ENCODE peak calls at places on chromosomes 12 and 14, in eight cellular contexts. U is uterus, S is heart left ventricle, T is A549, F is adrenal gland, Z is Peyer's patch, K is GM12891, A is testis. J is an unnamed sample.

GRCh38 chr12:3214508-3215365 is 137.6 kb downstream of the TSPAN9 start:
- DNase-seq in U (no peak), S (no peak), T (no peak), F (no peak), Z (no peak), K (no peak), A (no peak), J (no peak)

GRCh38 chr14:92540472-92541048 is 27.0 kb downstream of the RIN3 start:
- DNase-seq in U (peak; percentile 91), S (peak; percentile 95), T (peak; percentile 90), F (peak; percentile 94), Z (peak; percentile 89), K (no peak), A (peak; percentile 92), J (peak; percentile 28)

GRCh38 chr12:21301-22189 is 45.0 kb upstream of the IQSEC3 start:
- DNase-seq in U (no peak), S (no peak), T (no peak), F (no peak), Z (no peak), K (no peak), A (peak; percentile 11), J (no peak)

GRCh38 chr12:95718001-95718400 is 72.6 kb downstream of the NTN4 start:
- DNase-seq in U (no peak), S (no peak), T (peak; percentile 12), F (no peak), Z (no peak), K (no peak), A (no peak), J (no peak)

GRCh38 chr14:64971890-64972785 is at the start of gene RAB15:
- DNase-seq in U (no peak), S (peak; percentile 36), T (peak; percentile 39), F (peak; percentile 31), Z (peak; percentile 62), K (peak; percentile 67), A (no peak), J (peak; percentile 30)

GRCh38 chr12:123657211-123657610 is 13.7 kb upstream of the TCTN2 start:
- DNase-seq in U (no peak), S (no peak), T (no peak), F (no peak), Z (no peak), K (no peak), A (no peak), J (no peak)

GRCh38 chr12:62519043-62519442 is 52.4 kb downstream of the MON2 start:
- DNase-seq in U (no peak), S (peak; percentile 35), T (no peak), F (no peak), Z (no peak), K (no peak), A (no peak), J (no peak)

GRCh38 chr12:14273911-14274306 is 91.6 kb upstream of the ATF7IP start:
- DNase-seq in U (no peak), S (no peak), T (no peak), F (no peak), Z (no peak), K (no peak), A (no peak), J (no peak)

GRCh38 chr12:7361271-7361670 is 57.4 kb downstream of the ACSM4 start:
- DNase-seq in U (no peak), S (no peak), T (no peak), F (no peak), Z (no peak), K (no peak), A (no peak), J (no peak)

GRCh38 chr12:18139989-18140596 is 50.1 kb upstream of the RERGL start:
- DNase-seq in U (no peak), S (no peak), T (peak; percentile 23), F (no peak), Z (no peak), K (no peak), A (no peak), J (peak; percentile 8)

GRCh38 chr12:18564306-18564705 is 173.5 kb downstream of the PLCZ1 start:
- DNase-seq in U (no peak), S (no peak), T (no peak), F (no peak), Z (no peak), K (no peak), A (no peak), J (no peak)

GRCh38 chr12:126347421-126347820 is 1282.2 kb downstream of the AACS start:
- DNase-seq in U (no peak), S (no peak), T (no peak), F (no peak), Z (no peak), K (no peak), A (no peak), J (no peak)

GRCh38 chr12:28961948-28962384 is 187.1 kb upstream of the FAR2 start:
- DNase-seq in U (peak; percentile 17), S (no peak), T (no peak), F (no peak), Z (no peak), K (no peak), A (no peak), J (no peak)

GRCh38 chr14:64910847-64911495 is 3.3 kb upstream of the CHURC1 start:
- DNase-seq in U (no peak), S (no peak), T (peak; percentile 60), F (no peak), Z (no peak), K (no peak), A (no peak), J (peak; percentile 43)

GRCh38 chr12:84787253-84787652 is 125.3 kb downstream of the SLC6A15 start:
- DNase-seq in U (no peak), S (no peak), T (no peak), F (no peak), Z (no peak), K (no peak), A (no peak), J (no peak)

GRCh38 chr12:46219147-46219891 is 49.5 kb downstream of the SLC38A1 start:
- DNase-seq in U (no peak), S (no peak), T (no peak), F (no peak), Z (no peak), K (no peak), A (no peak), J (peak; percentile 38)

GRCh38 chr12:6367969-6368892 is 7.1 kb downstream of the SCNN1A start:
- DNase-seq in U (no peak), S (no peak), T (peak; percentile 67), F (no peak), Z (peak; percentile 20), K (peak; percentile 62), A (no peak), J (peak; percentile 44)

GRCh38 chr12:4829161-4829792 is 80.4 kb upstream of the KCNA1 start:
- DNase-seq in U (no peak), S (no peak), T (no peak), F (no peak), Z (no peak), K (peak; percentile 47), A (no peak), J (no peak)
- TF ChIP-seq POLR2A in U (no peak), S (no peak), T (no peak), F (no peak), Z (no peak), K (peak; percentile 67), A (no peak), J (no peak)

DNA sequence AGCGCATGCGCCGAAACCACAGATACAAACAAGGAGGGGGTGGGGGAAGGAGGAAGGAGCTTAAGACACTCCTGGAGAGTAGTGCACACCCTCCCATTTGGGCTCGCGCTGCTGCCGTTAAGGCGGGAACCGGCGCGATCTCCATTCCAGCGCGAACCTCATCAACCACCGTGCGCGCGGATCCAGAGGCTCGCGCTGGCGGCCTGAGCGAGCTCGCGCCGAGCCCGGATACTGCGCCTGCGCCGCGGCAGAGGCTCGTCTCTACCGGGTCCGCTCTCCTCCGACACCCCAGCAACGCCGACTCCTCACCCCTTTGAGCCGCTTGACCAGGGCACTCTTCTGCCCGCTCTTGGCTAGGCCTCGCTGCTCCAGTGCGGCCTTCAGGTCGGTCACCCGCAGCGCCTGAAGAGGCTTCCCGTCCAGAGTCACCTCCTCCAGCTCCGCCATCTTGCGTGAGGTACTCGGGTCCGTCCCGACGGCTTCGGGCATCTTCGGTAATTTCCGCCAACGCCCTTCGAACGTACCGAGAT is at the start of gene ACIN1:
- DNase-seq in U (peak; percentile 82), S (peak; percentile 79), T (peak; percentile 91), F (no peak), Z (peak; percentile 100), K (peak; percentile 56), A (peak; percentile 87), J (no peak)
- TF ChIP-seq POLR2A in U (peak; percentile 92), S (peak; percentile 43), T (peak; percentile 83), F (peak; percentile 43), Z (peak; percentile 59), K (peak; percentile 85), A (no peak), J (peak; percentile 91)

GRCh38 chr14:21103710-21104447 is 3.0 kb downstream of the TMEM253 start:
- DNase-seq in U (peak; percentile 97), S (peak; percentile 99), T (peak; percentile 98), F (peak; percentile 95), Z (peak; percentile 97), K (peak; percentile 93), A (peak; percentile 98), J (peak; percentile 98)
- TF ChIP-seq POLR2A in U (peak; percentile 92), S (peak; percentile 91), T (peak; percentile 86), F (peak; percentile 88), Z (no peak), K (peak; percentile 86), A (peak; percentile 73), J (peak; percentile 93)

GRCh38 chr12:51753980-51754675 is 94.4 kb downstream of the FIGNL2 start:
- DNase-seq in U (no peak), S (no peak), T (no peak), F (no peak), Z (no peak), K (no peak), A (no peak), J (no peak)
- TF ChIP-seq POLR2A in U (no peak), S (no peak), T (no peak), F (no peak), Z (no peak), K (no peak), A (no peak), J (no peak)

GRCh38 chr12:49827351-49828099 is 688 bp downstream of the NCKAP5L start:
- DNase-seq in U (peak; percentile 57), S (peak; percentile 91), T (peak; percentile 54), F (peak; percentile 77), Z (no peak), K (peak; percentile 59), A (peak; percentile 79), J (no peak)

GRCh38 chr12:49825971-49826421 is 2.2 kb downstream of the NCKAP5L start:
- DNase-seq in U (no peak), S (peak; percentile 53), T (no peak), F (no peak), Z (no peak), K (no peak), A (peak; percentile 61), J (no peak)

GRCh38 chr12:49825360-49825970 is 2.7 kb downstream of the NCKAP5L start:
- DNase-seq in U (no peak), S (peak; percentile 65), T (no peak), F (no peak), Z (no peak), K (no peak), A (no peak), J (no peak)

GRCh38 chr12:49831717-49832116 is 3.5 kb upstream of the NCKAP5L start:
- DNase-seq in U (no peak), S (no peak), T (no peak), F (no peak), Z (no peak), K (no peak), A (no peak), J (peak; percentile 9)

GRCh38 chr12:49828143-49829091 is at the start of gene NCKAP5L:
- DNase-seq in U (peak; percentile 96), S (peak; percentile 99), T (peak; percentile 95), F (peak; percentile 95), Z (peak; percentile 94), K (peak; percentile 96), A (peak; percentile 98), J (peak; percentile 91)
- TF ChIP-seq POLR2A in U (peak; percentile 55), S (peak; percentile 74), T (peak; percentile 42), F (peak; percentile 84), Z (no peak), K (peak; percentile 41), A (no peak), J (no peak)

GRCh38 chr14:37246427-37246829 is 48.7 kb downstream of the MIPOL1 start:
- DNase-seq in U (no peak), S (no peak), T (peak; percentile 61), F (no peak), Z (no peak), K (no peak), A (no peak), J (peak; percentile 58)
- TF ChIP-seq POLR2A in U (no peak), S (no peak), T (no peak), F (no peak), Z (no peak), K (no peak), A (no peak), J (no peak)

J was measured in erythroblast.